ENCODE peak calls at places on chromosomes 7 and 10, in four cellular contexts. One of them, this sample, is unnamed.

GRCh38 chr10:34651381-34651780 is 163.7 kb downstream of the PARD3 start:
- ATAC-seq in activated B cell treated with CpG ODN at 0.5 μM for 24 hours: no peak
- ATAC-seq in foreskin keratinocyte: no peak
- ATAC-seq in heart left ventricle: no peak
- ATAC-seq in this sample: no peak

GRCh38 chr7:6917258-6917657 is 91.2 kb upstream of the CCZ1B start:
- ATAC-seq in heart left ventricle: no peak
- ATAC-seq in foreskin keratinocyte: no peak
- ATAC-seq in activated B cell treated with CpG ODN at 0.5 μM for 24 hours: no peak
- ATAC-seq in this sample: no peak

GRCh38 chr7:100053201-100053600 is 3.6 kb downstream of the ZSCAN21 start:
- ATAC-seq in activated B cell treated with CpG ODN at 0.5 μM for 24 hours: no peak
- ATAC-seq in heart left ventricle: no peak
- ATAC-seq in foreskin keratinocyte: peak; percentile 84
- ATAC-seq in this sample: no peak

GRCh38 chr7:151207315-151207714 is 3.0 kb downstream of the H2BK1 start:
- ATAC-seq in foreskin keratinocyte: no peak
- ATAC-seq in activated B cell treated with CpG ODN at 0.5 μM for 24 hours: no peak
- ATAC-seq in heart left ventricle: no peak
- ATAC-seq in this sample: no peak

GRCh38 chr7:28477041-28477442 is 64.7 kb downstream of the CREB5 start:
- ATAC-seq in activated B cell treated with CpG ODN at 0.5 μM for 24 hours: no peak
- ATAC-seq in heart left ventricle: no peak
- ATAC-seq in foreskin keratinocyte: no peak
- ATAC-seq in this sample: no peak

GRCh38 chr7:26213821-26214515 is 12.4 kb downstream of the CBX3 start:
- ATAC-seq in foreskin keratinocyte: no peak
- ATAC-seq in heart left ventricle: no peak
- ATAC-seq in activated B cell treated with CpG ODN at 0.5 μM for 24 hours: no peak
- ATAC-seq in this sample: no peak

GRCh38 chr7:7486362-7486761 is 49.3 kb downstream of the COL28A1 start:
- ATAC-seq in activated B cell treated with CpG ODN at 0.5 μM for 24 hours: peak; percentile 42
- ATAC-seq in foreskin keratinocyte: no peak
- ATAC-seq in heart left ventricle: no peak
- ATAC-seq in this sample: no peak

GRCh38 chr10:13373644-13374043 is 25.6 kb upstream of the SEPHS1 start:
- ATAC-seq in activated B cell treated with CpG ODN at 0.5 μM for 24 hours: no peak
- ATAC-seq in heart left ventricle: no peak
- ATAC-seq in foreskin keratinocyte: no peak
- ATAC-seq in this sample: no peak

GRCh38 chr10:77563638-77564270 is 73.9 kb downstream of the KCNMA1 start:
- ATAC-seq in heart left ventricle: no peak
- ATAC-seq in foreskin keratinocyte: no peak
- ATAC-seq in activated B cell treated with CpG ODN at 0.5 μM for 24 hours: no peak
- ATAC-seq in this sample: no peak

GRCh38 chr7:143408247-143408685 is 390 bp downstream of the EPHA1 start:
- ATAC-seq in heart left ventricle: no peak
- ATAC-seq in activated B cell treated with CpG ODN at 0.5 μM for 24 hours: no peak
- ATAC-seq in foreskin keratinocyte: peak; percentile 16
- ATAC-seq in this sample: no peak

GRCh38 chr10:34206078-34206477 is 609.0 kb downstream of the PARD3 start:
- ATAC-seq in activated B cell treated with CpG ODN at 0.5 μM for 24 hours: no peak
- ATAC-seq in foreskin keratinocyte: no peak
- ATAC-seq in heart left ventricle: no peak
- ATAC-seq in this sample: no peak

GRCh38 chr7:75850222-75850621 is 28.6 kb upstream of the RHBDD2 start:
- ATAC-seq in heart left ventricle: no peak
- ATAC-seq in foreskin keratinocyte: no peak
- ATAC-seq in activated B cell treated with CpG ODN at 0.5 μM for 24 hours: no peak
- ATAC-seq in this sample: no peak

GRCh38 chr7:26305869-26306665 is 14.4 kb downstream of the SNX10 start:
- ATAC-seq in activated B cell treated with CpG ODN at 0.5 μM for 24 hours: no peak
- ATAC-seq in heart left ventricle: no peak
- ATAC-seq in foreskin keratinocyte: no peak
- ATAC-seq in this sample: no peak

GRCh38 chr10:130737622-130738021 is 573.9 kb downstream of the TCERG1L start:
- ATAC-seq in heart left ventricle: no peak
- ATAC-seq in foreskin keratinocyte: no peak
- ATAC-seq in activated B cell treated with CpG ODN at 0.5 μM for 24 hours: no peak
- ATAC-seq in this sample: no peak

GRCh38 chr10:14751576-14752330 is 22.9 kb downstream of the FAM107B start:
- ATAC-seq in activated B cell treated with CpG ODN at 0.5 μM for 24 hours: peak; percentile 78
- ATAC-seq in foreskin keratinocyte: no peak
- ATAC-seq in heart left ventricle: peak; percentile 76
- ATAC-seq in this sample: peak; percentile 91

GRCh38 chr10:128316925-128317324 is 190.7 kb upstream of the MKI67 start:
- ATAC-seq in heart left ventricle: no peak
- ATAC-seq in activated B cell treated with CpG ODN at 0.5 μM for 24 hours: no peak
- ATAC-seq in foreskin keratinocyte: no peak
- ATAC-seq in this sample: no peak

GRCh38 chr7:24728121-24728500 is 29.2 kb downstream of the GSDME start:
- ATAC-seq in foreskin keratinocyte: no peak
- ATAC-seq in activated B cell treated with CpG ODN at 0.5 μM for 24 hours: no peak
- ATAC-seq in heart left ventricle: no peak
- ATAC-seq in this sample: no peak

GRCh38 chr10:3533296-3533695 is 251.7 kb downstream of the KLF6 start:
- ATAC-seq in activated B cell treated with CpG ODN at 0.5 μM for 24 hours: no peak
- ATAC-seq in foreskin keratinocyte: peak; percentile 32
- ATAC-seq in heart left ventricle: no peak
- ATAC-seq in this sample: no peak

GRCh38 chr10:124798364-124798763 is 3.3 kb upstream of the ABRAXAS2 start:
- ATAC-seq in activated B cell treated with CpG ODN at 0.5 μM for 24 hours: no peak
- ATAC-seq in heart left ventricle: no peak
- ATAC-seq in foreskin keratinocyte: no peak
- ATAC-seq in this sample: no peak

GRCh38 chr10:124709862-124710261 is 34.3 kb downstream of the FAM53B start:
- ATAC-seq in activated B cell treated with CpG ODN at 0.5 μM for 24 hours: no peak
- ATAC-seq in foreskin keratinocyte: peak; percentile 49
- ATAC-seq in heart left ventricle: peak; percentile 32
- ATAC-seq in this sample: peak; percentile 52

GRCh38 chr10:93160829-93161228 is 87.1 kb downstream of the CYP26A1 start:
- ATAC-seq in heart left ventricle: peak; percentile 32
- ATAC-seq in foreskin keratinocyte: no peak
- ATAC-seq in activated B cell treated with CpG ODN at 0.5 μM for 24 hours: no peak
- ATAC-seq in this sample: peak; percentile 66

GRCh38 chr7:47807756-47808155 is 140.5 kb downstream of the PKD1L1 start:
- ATAC-seq in foreskin keratinocyte: peak; percentile 12
- ATAC-seq in heart left ventricle: no peak
- ATAC-seq in activated B cell treated with CpG ODN at 0.5 μM for 24 hours: peak; percentile 86
- ATAC-seq in this sample: no peak

GRCh38 chr7:48628950-48629349 is 295.4 kb upstream of the CDC14C start:
- ATAC-seq in heart left ventricle: peak; percentile 42
- ATAC-seq in activated B cell treated with CpG ODN at 0.5 μM for 24 hours: no peak
- ATAC-seq in foreskin keratinocyte: no peak
- ATAC-seq in this sample: no peak

GRCh38 chr7:66800591-66800990 is 60.1 kb downstream of the RABGEF1 start:
- ATAC-seq in foreskin keratinocyte: no peak
- ATAC-seq in heart left ventricle: no peak
- ATAC-seq in activated B cell treated with CpG ODN at 0.5 μM for 24 hours: peak; percentile 68
- ATAC-seq in this sample: no peak

GRCh38 chr7:68434857-68435256 is 1163.4 kb upstream of the AUTS2 start:
- ATAC-seq in activated B cell treated with CpG ODN at 0.5 μM for 24 hours: no peak
- ATAC-seq in heart left ventricle: no peak
- ATAC-seq in foreskin keratinocyte: no peak
- ATAC-seq in this sample: no peak

GRCh38 chr10:44243851-44244502 is 140.9 kb downstream of the CXCL12 start:
- ATAC-seq in heart left ventricle: no peak
- ATAC-seq in activated B cell treated with CpG ODN at 0.5 μM for 24 hours: no peak
- ATAC-seq in foreskin keratinocyte: no peak
- ATAC-seq in this sample: no peak

DNA sequence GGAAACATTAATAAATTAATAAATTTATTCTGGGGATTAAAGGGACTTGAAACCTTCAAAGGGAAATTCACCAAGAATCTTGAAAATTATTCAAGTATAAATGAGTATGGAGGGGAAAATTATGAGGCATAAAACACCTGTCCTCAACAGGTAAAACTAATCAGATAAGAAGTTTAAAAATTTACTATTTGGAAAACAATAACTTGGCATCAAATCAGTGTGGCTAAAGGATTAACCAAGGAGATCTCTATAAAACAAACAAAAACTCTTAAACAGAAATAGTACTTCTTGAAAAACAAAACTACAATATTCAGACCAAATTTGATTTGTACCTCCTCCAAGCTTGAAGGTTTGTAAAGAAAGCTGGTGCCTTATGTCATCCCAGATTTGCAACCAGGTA is 66.4 kb upstream of the ZNF804B start:
- ATAC-seq in activated B cell treated with CpG ODN at 0.5 μM for 24 hours: no peak
- ATAC-seq in foreskin keratinocyte: no peak
- ATAC-seq in heart left ventricle: no peak
- ATAC-seq in this sample: no peak
- TF ChIP-seq CTCF in activated B cell treated with CpG ODN at 0.5 μM for 24 hours: no peak
- TF ChIP-seq CTCF in foreskin keratinocyte: no peak
- TF ChIP-seq CTCF in heart left ventricle: no peak
- TF ChIP-seq CTCF in this sample: no peak

DNA sequence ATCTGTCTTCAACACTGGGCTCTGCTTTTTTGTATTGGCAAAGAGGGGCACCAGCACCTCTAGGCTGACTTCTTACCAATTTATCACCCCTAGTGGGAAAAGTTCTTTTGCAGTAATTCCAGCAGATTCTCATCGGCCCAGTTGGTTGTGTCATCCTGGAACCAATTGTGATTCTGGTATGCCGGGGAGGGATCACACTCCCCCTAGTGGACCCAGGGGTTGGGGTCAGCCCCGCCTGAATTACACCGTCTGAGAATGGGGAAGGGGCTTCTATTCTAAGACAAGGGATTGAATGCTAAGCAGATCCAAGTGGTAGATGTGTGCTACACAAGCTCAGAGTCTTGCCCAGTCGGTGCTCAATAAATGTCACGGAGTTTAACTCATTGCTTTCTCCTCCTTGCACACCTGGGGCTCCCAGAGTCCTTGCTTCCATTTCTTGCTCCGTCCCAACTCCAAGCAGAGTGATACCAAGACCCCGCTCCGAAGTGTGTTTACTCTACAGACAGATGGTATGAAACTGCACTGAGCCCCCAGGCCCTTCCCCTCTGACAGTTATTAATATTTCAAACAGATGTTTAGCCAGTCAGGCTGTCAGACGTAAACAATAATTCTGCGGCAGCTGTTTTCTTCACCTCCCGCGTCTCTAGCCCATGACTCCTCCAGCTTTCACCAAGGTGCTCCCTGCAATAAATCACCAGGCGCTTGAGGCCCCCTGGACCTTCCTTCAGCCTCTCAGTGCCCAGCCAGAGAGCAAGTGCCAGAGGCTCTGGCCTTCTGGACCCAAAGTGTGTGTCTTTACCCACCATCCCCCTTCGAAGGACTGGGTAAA is 71.8 kb downstream of the C10orf105 start:
- ATAC-seq in foreskin keratinocyte: no peak
- ATAC-seq in heart left ventricle: no peak
- ATAC-seq in activated B cell treated with CpG ODN at 0.5 μM for 24 hours: no peak
- ATAC-seq in this sample: peak; percentile 21
- TF ChIP-seq CTCF in foreskin keratinocyte: peak; percentile 34
- TF ChIP-seq CTCF in heart left ventricle: peak; percentile 44
- TF ChIP-seq CTCF in activated B cell treated with CpG ODN at 0.5 μM for 24 hours: no peak
- TF ChIP-seq CTCF in this sample: no peak

GRCh38 chr7:122896509-122896908 is 10.2 kb upstream of the CADPS2 start:
- ATAC-seq in heart left ventricle: no peak
- ATAC-seq in activated B cell treated with CpG ODN at 0.5 μM for 24 hours: no peak
- ATAC-seq in foreskin keratinocyte: no peak
- ATAC-seq in this sample: no peak
- TF ChIP-seq CTCF in heart left ventricle: no peak
- TF ChIP-seq CTCF in activated B cell treated with CpG ODN at 0.5 μM for 24 hours: no peak
- TF ChIP-seq CTCF in foreskin keratinocyte: no peak
- TF ChIP-seq CTCF in this sample: no peak

DNA sequence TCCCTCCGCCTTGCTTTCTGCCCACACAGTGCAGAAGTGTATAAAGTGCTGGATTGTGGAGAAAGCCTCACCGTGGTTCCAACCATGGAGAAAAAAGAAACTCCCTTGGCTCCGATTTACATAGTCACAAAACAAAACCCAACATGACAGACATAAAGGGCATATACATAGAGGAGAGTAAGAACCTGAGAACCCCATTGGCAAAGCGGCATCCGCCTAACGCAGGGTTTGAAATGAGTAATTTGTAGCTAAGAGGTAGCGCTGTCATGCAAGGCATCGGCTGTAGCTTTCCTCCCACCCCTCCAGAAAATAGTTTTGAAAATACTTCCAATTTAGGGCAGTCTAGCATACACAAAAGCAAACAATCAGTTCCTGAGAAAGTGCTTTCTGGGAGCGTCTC is 126.0 kb upstream of the NRBF2 start:
- ATAC-seq in foreskin keratinocyte: no peak
- ATAC-seq in heart left ventricle: no peak
- ATAC-seq in activated B cell treated with CpG ODN at 0.5 μM for 24 hours: no peak
- ATAC-seq in this sample: no peak
- TF ChIP-seq CTCF in foreskin keratinocyte: no peak
- TF ChIP-seq CTCF in heart left ventricle: no peak
- TF ChIP-seq CTCF in activated B cell treated with CpG ODN at 0.5 μM for 24 hours: no peak
- TF ChIP-seq CTCF in this sample: no peak

DNA sequence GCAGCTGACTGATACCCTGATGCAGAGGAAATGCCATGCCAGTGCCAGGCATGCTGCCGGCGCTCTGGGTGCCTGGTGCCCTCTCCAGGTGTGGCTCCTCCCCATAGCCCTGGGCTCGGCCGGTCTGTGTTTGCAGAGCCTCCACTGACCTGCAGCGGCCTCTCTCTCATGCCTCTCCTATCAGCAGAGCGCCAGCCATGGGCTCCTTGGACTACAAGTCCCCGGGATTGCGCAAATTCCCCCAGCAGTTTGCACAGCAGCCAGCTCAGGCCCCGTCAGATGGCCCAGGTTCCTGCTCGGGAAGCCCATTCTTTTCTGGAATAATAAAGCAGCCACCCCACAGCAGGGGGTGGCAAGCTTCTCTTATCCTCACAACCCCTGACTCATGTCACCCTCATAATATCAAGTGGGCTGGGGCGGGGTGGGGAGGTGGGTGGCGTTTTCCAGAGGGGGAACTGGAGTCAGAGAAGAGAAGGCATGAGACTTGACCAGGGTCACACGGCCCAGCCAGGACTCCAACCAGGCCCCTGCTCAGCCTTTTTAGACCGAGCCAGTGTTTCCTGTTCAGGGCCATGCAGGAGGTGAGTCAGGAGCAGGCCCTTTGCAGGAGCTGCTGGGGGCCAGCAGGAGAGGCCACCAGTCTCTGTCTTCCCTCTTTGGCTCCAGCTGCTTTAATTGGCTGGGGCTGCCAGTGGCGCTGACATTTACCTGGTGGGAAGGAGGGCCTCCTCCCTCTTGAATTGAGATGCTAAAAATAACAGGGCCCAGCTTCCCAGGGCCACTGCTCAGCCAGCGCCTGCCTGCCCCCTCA is 58.6 kb downstream of the ZMIZ1 start:
- ATAC-seq in heart left ventricle: peak; percentile 44
- ATAC-seq in foreskin keratinocyte: peak; percentile 43
- ATAC-seq in activated B cell treated with CpG ODN at 0.5 μM for 24 hours: no peak
- ATAC-seq in this sample: peak; percentile 67
- TF ChIP-seq CTCF in heart left ventricle: no peak
- TF ChIP-seq CTCF in foreskin keratinocyte: no peak
- TF ChIP-seq CTCF in activated B cell treated with CpG ODN at 0.5 μM for 24 hours: no peak
- TF ChIP-seq CTCF in this sample: no peak

DNA sequence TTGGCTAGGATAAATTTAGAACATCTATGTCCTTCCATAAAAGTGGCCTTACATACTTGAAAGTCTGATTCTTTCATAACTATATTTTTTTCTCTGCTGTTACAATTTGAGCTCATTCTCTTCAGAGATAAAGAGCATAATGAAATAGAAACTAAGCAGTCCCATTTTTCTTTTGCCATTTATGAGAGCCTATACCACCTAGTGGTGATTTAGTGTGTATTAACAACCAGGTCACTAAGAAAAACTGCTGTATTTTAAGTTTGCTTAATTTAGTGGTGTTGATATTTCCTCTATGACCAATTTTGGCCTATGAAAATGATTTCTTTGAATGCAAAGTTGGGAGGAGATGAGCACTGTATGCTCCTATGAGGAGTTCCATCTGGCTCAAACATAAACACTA is 88.7 kb upstream of the ZWINT start:
- ATAC-seq in activated B cell treated with CpG ODN at 0.5 μM for 24 hours: no peak
- ATAC-seq in foreskin keratinocyte: no peak
- ATAC-seq in heart left ventricle: no peak
- ATAC-seq in this sample: no peak
- TF ChIP-seq CTCF in activated B cell treated with CpG ODN at 0.5 μM for 24 hours: no peak
- TF ChIP-seq CTCF in foreskin keratinocyte: peak; percentile 6
- TF ChIP-seq CTCF in heart left ventricle: peak; percentile 17
- TF ChIP-seq CTCF in this sample: no peak

This sample was measured in gastroesophageal sphincter.